ENCODE peak calls at places on chromosome 5, in five cellular contexts. One of them, this sample, is unnamed.

GRCh38 chr5:1321576-1321975 is 23.3 kb downstream of the CLPTM1L start:
- DNase-seq in osteoblast: no peak
- DNase-seq in heart right ventricle: no peak
- DNase-seq in OCI-LY7: no peak
- DNase-seq in breast epithelium: peak; percentile 12
- DNase-seq in this sample: no peak

GRCh38 chr5:158819095-158819494 is 280.6 kb downstream of the EBF1 start:
- DNase-seq in osteoblast: no peak
- DNase-seq in breast epithelium: no peak
- DNase-seq in OCI-LY7: peak; percentile 68
- DNase-seq in heart right ventricle: no peak
- DNase-seq in this sample: no peak

GRCh38 chr5:5881294-5881693 is 458.8 kb downstream of the ICE1 start:
- DNase-seq in heart right ventricle: no peak
- DNase-seq in breast epithelium: no peak
- DNase-seq in osteoblast: no peak
- DNase-seq in OCI-LY7: peak; percentile 29
- DNase-seq in this sample: no peak

GRCh38 chr5:73812962-73813588 is 187.1 kb downstream of the ARHGEF28 start:
- DNase-seq in breast epithelium: no peak
- DNase-seq in osteoblast: no peak
- DNase-seq in OCI-LY7: no peak
- DNase-seq in heart right ventricle: no peak
- DNase-seq in this sample: no peak

GRCh38 chr5:131264453-131265200 is 774 bp downstream of the CDC42SE2 start:
- DNase-seq in osteoblast: peak; percentile 75
- DNase-seq in breast epithelium: no peak
- DNase-seq in OCI-LY7: peak; percentile 79
- DNase-seq in heart right ventricle: peak; percentile 31
- DNase-seq in this sample: peak; percentile 14

GRCh38 chr5:97888439-97888838 is 705.4 kb upstream of the RIOK2 start:
- DNase-seq in breast epithelium: no peak
- DNase-seq in osteoblast: no peak
- DNase-seq in OCI-LY7: no peak
- DNase-seq in heart right ventricle: no peak
- DNase-seq in this sample: no peak

GRCh38 chr5:134226441-134227192 is 744 bp upstream of the PPP2CA start:
- DNase-seq in breast epithelium: no peak
- DNase-seq in heart right ventricle: no peak
- DNase-seq in osteoblast: no peak
- DNase-seq in OCI-LY7: no peak
- DNase-seq in this sample: peak; percentile 41

GRCh38 chr5:68000805-68001204 is 214.8 kb upstream of the PIK3R1 start:
- DNase-seq in osteoblast: no peak
- DNase-seq in OCI-LY7: no peak
- DNase-seq in breast epithelium: no peak
- DNase-seq in heart right ventricle: no peak
- DNase-seq in this sample: no peak

GRCh38 chr5:35127006-35127405 is 79.3 kb upstream of the AGXT2 start:
- DNase-seq in heart right ventricle: no peak
- DNase-seq in OCI-LY7: no peak
- DNase-seq in breast epithelium: no peak
- DNase-seq in osteoblast: no peak
- DNase-seq in this sample: no peak

GRCh38 chr5:154251529-154251928 is 61.0 kb downstream of the GALNT10 start:
- DNase-seq in heart right ventricle: no peak
- DNase-seq in breast epithelium: no peak
- DNase-seq in OCI-LY7: no peak
- DNase-seq in osteoblast: no peak
- DNase-seq in this sample: no peak

GRCh38 chr5:90168399-90168798 is 241.2 kb downstream of the CETN3 start:
- DNase-seq in OCI-LY7: no peak
- DNase-seq in heart right ventricle: no peak
- DNase-seq in osteoblast: no peak
- DNase-seq in breast epithelium: no peak
- DNase-seq in this sample: no peak

GRCh38 chr5:32710335-32710858 is 724 bp upstream of the NPR3 start:
- DNase-seq in heart right ventricle: peak; percentile 45
- DNase-seq in osteoblast: peak; percentile 84
- DNase-seq in breast epithelium: no peak
- DNase-seq in OCI-LY7: no peak
- DNase-seq in this sample: no peak

GRCh38 chr5:143248391-143248790 is 155.1 kb downstream of the NR3C1 start:
- DNase-seq in osteoblast: no peak
- DNase-seq in breast epithelium: no peak
- DNase-seq in OCI-LY7: no peak
- DNase-seq in heart right ventricle: no peak
- DNase-seq in this sample: no peak

GRCh38 chr5:132873119-132873929 is at the start of gene LEAP2:
- DNase-seq in osteoblast: no peak
- DNase-seq in OCI-LY7: no peak
- DNase-seq in breast epithelium: no peak
- DNase-seq in heart right ventricle: no peak
- DNase-seq in this sample: no peak

GRCh38 chr5:160421625-160422258 is at the start of gene PTTG1:
- DNase-seq in breast epithelium: peak; percentile 90
- DNase-seq in OCI-LY7: peak; percentile 97
- DNase-seq in heart right ventricle: peak; percentile 95
- DNase-seq in osteoblast: peak; percentile 89
- DNase-seq in this sample: peak; percentile 92
- H3K4me1 ChIP-seq in breast epithelium: no peaks in the 10 kb centered on the region
- H3K4me1 ChIP-seq in OCI-LY7: peaks cover 63% of the 10 kb centered on the region
- H3K4me1 ChIP-seq in heart right ventricle: peaks cover 18% of the 10 kb centered on the region
- H3K4me1 ChIP-seq in osteoblast: peaks cover 45% of the 10 kb centered on the region
- H3K4me1 ChIP-seq in this sample: peaks cover 25% of the 10 kb centered on the region

GRCh38 chr5:36363101-36363500 is 61.4 kb upstream of the RANBP3L start:
- DNase-seq in osteoblast: no peak
- DNase-seq in OCI-LY7: no peak
- DNase-seq in breast epithelium: no peak
- DNase-seq in heart right ventricle: no peak
- DNase-seq in this sample: no peak
- TF ChIP-seq CTCF in osteoblast: peak; percentile 37
- TF ChIP-seq CTCF in OCI-LY7: peak; percentile 47
- TF ChIP-seq CTCF in breast epithelium: no peak
- TF ChIP-seq CTCF in heart right ventricle: no peak
- TF ChIP-seq CTCF in this sample: no peak

DNA sequence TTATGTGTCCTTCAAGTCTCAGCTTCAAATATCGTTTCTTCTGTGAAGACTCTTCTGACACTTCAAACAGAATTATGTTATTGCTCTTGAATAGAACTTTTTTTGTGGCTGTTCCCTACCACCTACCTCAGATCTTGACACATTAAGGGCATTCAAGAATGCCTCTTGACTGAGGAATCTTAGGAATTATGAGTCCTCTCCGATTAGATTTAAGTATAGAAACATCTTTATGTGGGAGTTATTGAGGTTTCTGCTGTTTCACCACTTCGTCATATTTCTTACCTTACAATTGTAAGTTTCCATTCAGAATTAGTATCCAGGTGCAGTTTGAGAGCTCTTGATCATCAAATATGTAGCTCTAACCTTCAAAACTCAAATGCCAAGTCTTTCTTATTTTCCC is 324.2 kb upstream of the NUDT12 start:
- DNase-seq in osteoblast: no peak
- DNase-seq in heart right ventricle: no peak
- DNase-seq in breast epithelium: no peak
- DNase-seq in OCI-LY7: no peak
- DNase-seq in this sample: no peak
- H3K36me3 ChIP-seq in osteoblast: no peaks in the 10 kb centered on the region
- H3K36me3 ChIP-seq in heart right ventricle: no peaks in the 10 kb centered on the region
- H3K36me3 ChIP-seq in breast epithelium: no peaks in the 10 kb centered on the region
- H3K36me3 ChIP-seq in OCI-LY7: no peaks in the 10 kb centered on the region
- H3K36me3 ChIP-seq in this sample: no peaks in the 10 kb centered on the region

GRCh38 chr5:53645581-53645980 is 85.1 kb downstream of the NDUFS4 start:
- DNase-seq in osteoblast: no peak
- DNase-seq in breast epithelium: no peak
- DNase-seq in heart right ventricle: no peak
- DNase-seq in OCI-LY7: no peak
- DNase-seq in this sample: no peak

GRCh38 chr5:53643445-53643844 is 83.0 kb downstream of the NDUFS4 start:
- DNase-seq in breast epithelium: no peak
- DNase-seq in OCI-LY7: no peak
- DNase-seq in osteoblast: no peak
- DNase-seq in heart right ventricle: no peak
- DNase-seq in this sample: no peak

GRCh38 chr5:53645078-53645477 is 84.6 kb downstream of the NDUFS4 start:
- DNase-seq in OCI-LY7: no peak
- DNase-seq in breast epithelium: no peak
- DNase-seq in osteoblast: no peak
- DNase-seq in heart right ventricle: no peak
- DNase-seq in this sample: no peak

GRCh38 chr5:53642006-53642405 is 81.6 kb downstream of the NDUFS4 start:
- DNase-seq in OCI-LY7: peak; percentile 4
- DNase-seq in heart right ventricle: no peak
- DNase-seq in osteoblast: no peak
- DNase-seq in breast epithelium: no peak
- DNase-seq in this sample: no peak
- H3K4me1 ChIP-seq in OCI-LY7: peaks cover 13% of the 10 kb centered on the region
- H3K4me1 ChIP-seq in heart right ventricle: peaks cover 8% of the 10 kb centered on the region
- H3K4me1 ChIP-seq in osteoblast: no peaks in the 10 kb centered on the region
- H3K4me1 ChIP-seq in breast epithelium: no peaks in the 10 kb centered on the region
- H3K4me1 ChIP-seq in this sample: peaks cover 22% of the 10 kb centered on the region

GRCh38 chr5:31680528-31680927 is 41.6 kb downstream of the PDZD2 start:
- DNase-seq in osteoblast: no peak
- DNase-seq in OCI-LY7: no peak
- DNase-seq in breast epithelium: no peak
- DNase-seq in heart right ventricle: peak; percentile 75
- DNase-seq in this sample: no peak
- TF ChIP-seq CTCF in osteoblast: no peak
- TF ChIP-seq CTCF in OCI-LY7: no peak
- TF ChIP-seq CTCF in breast epithelium: no peak
- TF ChIP-seq CTCF in heart right ventricle: peak; percentile 15
- TF ChIP-seq CTCF in this sample: no peak

GRCh38 chr5:62564101-62564500 is 14.5 kb upstream of the LRRC70 start:
- DNase-seq in breast epithelium: no peak
- DNase-seq in osteoblast: no peak
- DNase-seq in heart right ventricle: no peak
- DNase-seq in OCI-LY7: no peak
- DNase-seq in this sample: no peak

GRCh38 chr5:62569466-62569865 is 9.2 kb upstream of the LRRC70 start:
- DNase-seq in heart right ventricle: no peak
- DNase-seq in OCI-LY7: no peak
- DNase-seq in osteoblast: no peak
- DNase-seq in breast epithelium: no peak
- DNase-seq in this sample: no peak

GRCh38 chr5:62572918-62573514 is 5.6 kb upstream of the LRRC70 start:
- DNase-seq in heart right ventricle: no peak
- DNase-seq in OCI-LY7: no peak
- DNase-seq in osteoblast: no peak
- DNase-seq in breast epithelium: no peak
- DNase-seq in this sample: no peak

GRCh38 chr5:62574599-62574998 is 4.0 kb upstream of the LRRC70 start:
- DNase-seq in heart right ventricle: no peak
- DNase-seq in OCI-LY7: no peak
- DNase-seq in breast epithelium: no peak
- DNase-seq in osteoblast: no peak
- DNase-seq in this sample: no peak

DNA sequence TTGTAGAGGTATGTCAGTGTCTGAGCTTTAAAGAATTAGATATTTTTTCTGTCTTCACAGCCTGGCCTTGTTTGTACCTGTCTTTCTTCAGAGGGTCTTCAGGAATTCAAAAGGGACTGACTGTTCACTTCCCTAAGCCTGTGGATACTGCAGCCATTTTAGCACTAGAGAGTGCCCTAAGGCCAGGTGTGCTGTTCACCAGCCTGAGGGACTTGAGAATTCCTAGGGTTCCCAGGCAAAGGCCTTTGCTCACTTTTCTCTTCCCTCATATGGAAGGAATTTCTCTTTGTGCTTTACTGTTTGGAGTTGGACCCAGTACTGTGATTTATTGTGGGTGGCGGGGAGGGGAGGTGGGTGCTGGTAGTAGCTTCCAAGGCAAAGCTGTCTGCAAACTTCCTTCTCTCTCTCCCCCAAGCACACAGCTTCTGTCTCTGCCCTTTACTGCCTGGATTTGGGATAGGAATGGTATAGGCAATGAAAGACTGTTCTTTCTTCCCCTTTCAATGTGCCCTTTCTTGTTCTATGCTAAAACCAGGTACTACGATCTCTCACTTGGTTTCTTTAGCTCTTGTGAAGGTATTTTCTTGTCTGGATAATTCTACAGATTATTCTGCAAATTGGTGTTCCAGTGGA is 9.7 kb upstream of the LRRC70 start:
- DNase-seq in heart right ventricle: no peak
- DNase-seq in OCI-LY7: no peak
- DNase-seq in breast epithelium: no peak
- DNase-seq in osteoblast: no peak
- DNase-seq in this sample: no peak
- H3K36me3 ChIP-seq in heart right ventricle: peaks cover 6% of the 10 kb centered on the region
- H3K36me3 ChIP-seq in OCI-LY7: peaks cover 47% of the 10 kb centered on the region
- H3K36me3 ChIP-seq in breast epithelium: no peaks in the 10 kb centered on the region
- H3K36me3 ChIP-seq in osteoblast: peaks cover 2% of the 10 kb centered on the region
- H3K36me3 ChIP-seq in this sample: no peaks in the 10 kb centered on the region

GRCh38 chr5:76809141-76809540 is 9.7 kb upstream of the F2RL1 start:
- DNase-seq in OCI-LY7: no peak
- DNase-seq in osteoblast: no peak
- DNase-seq in heart right ventricle: no peak
- DNase-seq in breast epithelium: no peak
- DNase-seq in this sample: no peak

GRCh38 chr5:76804266-76804665 is 14.6 kb upstream of the F2RL1 start:
- DNase-seq in OCI-LY7: no peak
- DNase-seq in heart right ventricle: no peak
- DNase-seq in breast epithelium: no peak
- DNase-seq in osteoblast: no peak
- DNase-seq in this sample: no peak

GRCh38 chr5:76808142-76808691 is 10.6 kb upstream of the F2RL1 start:
- DNase-seq in osteoblast: no peak
- DNase-seq in breast epithelium: no peak
- DNase-seq in OCI-LY7: no peak
- DNase-seq in heart right ventricle: no peak
- DNase-seq in this sample: no peak

GRCh38 chr5:76810236-76810635 is 8.6 kb upstream of the F2RL1 start:
- DNase-seq in breast epithelium: no peak
- DNase-seq in OCI-LY7: no peak
- DNase-seq in osteoblast: no peak
- DNase-seq in heart right ventricle: no peak
- DNase-seq in this sample: no peak

DNA sequence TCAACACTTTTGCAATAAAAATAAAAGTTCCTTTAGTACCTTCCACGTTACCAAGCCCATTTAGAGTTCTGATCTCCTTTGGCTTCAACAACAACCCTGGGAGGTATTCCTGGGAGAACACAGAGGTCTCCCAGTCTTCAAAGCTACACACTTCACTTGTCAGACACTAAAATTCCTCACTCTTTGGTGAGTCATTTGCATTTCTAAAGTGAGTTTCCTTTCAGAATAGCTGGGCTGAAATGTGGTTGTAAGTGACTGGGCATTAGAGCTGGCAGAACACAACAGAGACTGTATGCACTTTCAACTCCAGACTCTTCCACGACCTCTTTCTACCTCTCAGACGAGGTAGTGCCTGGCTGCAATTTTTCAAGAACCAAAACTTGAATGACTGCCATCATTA is 11.5 kb upstream of the F2RL1 start:
- DNase-seq in OCI-LY7: no peak
- DNase-seq in heart right ventricle: no peak
- DNase-seq in breast epithelium: no peak
- DNase-seq in osteoblast: peak; percentile 97
- DNase-seq in this sample: no peak
- H3K4me1 ChIP-seq in OCI-LY7: no peaks in the 10 kb centered on the region
- H3K4me1 ChIP-seq in heart right ventricle: no peaks in the 10 kb centered on the region
- H3K4me1 ChIP-seq in breast epithelium: no peaks in the 10 kb centered on the region
- H3K4me1 ChIP-seq in osteoblast: peaks cover 24% of the 10 kb centered on the region
- H3K4me1 ChIP-seq in this sample: no peaks in the 10 kb centered on the region

This sample was measured in gastrocnemius medialis.